ENCODE peak calls at places on chromosomes 7 and 10, in seven cellular contexts. F is anterior cingulate cortex, E is amniotic stem cell, O is NCI-H2171 treated with DMSO at 0.1 percent for 48 hours, W is Panc1, U is astrocyte of the cerebellum, L is occipital lobe. D is an unnamed sample.

GRCh38 chr7:107725138-107725740 is 18.7 kb upstream of the CBLL1 start:
- DNase-seq in F (no peak), E (peak), O (peak), W (peak), U (peak), L (peak), D (peak)

GRCh38 chr10:97553575-97554100 is 18.9 kb upstream of the ANKRD2 start:
- DNase-seq in F (peak), E (peak), O (peak), W (no peak), U (peak), L (peak), D (peak)

GRCh38 chr7:158791133-158791532 is 38.2 kb downstream of the ESYT2 start:
- DNase-seq in F (no peak), E (no peak), O (no peak), W (no peak), U (no peak), L (no peak), D (no peak)

GRCh38 chr7:128738570-128739047 is 550 bp upstream of the CALU start:
- DNase-seq in F (no peak), E (no peak), O (no peak), W (no peak), U (no peak), L (no peak), D (no peak)

GRCh38 chr10:72679838-72680241 is 12.1 kb upstream of the MCU start:
- DNase-seq in F (no peak), E (no peak), O (no peak), W (no peak), U (no peak), L (no peak), D (no peak)

GRCh38 chr10:132977807-132978206 is 35.4 kb upstream of the CFAP46 start:
- DNase-seq in F (no peak), E (no peak), O (no peak), W (no peak), U (no peak), L (no peak), D (no peak)

GRCh38 chr10:58791137-58791536 is 278.5 kb downstream of the BICC1 start:
- DNase-seq in F (no peak), E (no peak), O (no peak), W (no peak), U (peak), L (no peak), D (peak)

GRCh38 chr7:85773116-85773783 is 586.4 kb upstream of the SEMA3D start:
- DNase-seq in F (no peak), E (peak), O (no peak), W (no peak), U (peak), L (no peak), D (no peak)

GRCh38 chr7:121313793-121314676 is 14.8 kb upstream of the WNT16 start:
- DNase-seq in F (no peak), E (no peak), O (peak), W (no peak), U (peak), L (no peak), D (peak)

GRCh38 chr10:109871476-109871875 is 51.8 kb downstream of the XPNPEP1 start:
- DNase-seq in F (no peak), E (no peak), O (no peak), W (no peak), U (no peak), L (no peak), D (no peak)

GRCh38 chr7:101128040-101128834 is 1.3 kb downstream of the SERPINE1 start:
- DNase-seq in F (no peak), E (no peak), O (no peak), W (no peak), U (no peak), L (no peak), D (no peak)

GRCh38 chr10:132961864-132962622 is 19.7 kb upstream of the CFAP46 start:
- DNase-seq in F (peak), E (peak), O (peak), W (no peak), U (peak), L (no peak), D (peak)

GRCh38 chr10:125555743-125556142 is 127.2 kb downstream of the TEX36 start:
- DNase-seq in F (no peak), E (no peak), O (no peak), W (no peak), U (no peak), L (no peak), D (no peak)

D was measured in M059J.